ENCODE peak calls at places on chromosomes 16 and 17, in seven cellular contexts. One of them, this sample, is unnamed.

GRCh38 chr17:57486978-57487377 is 230.7 kb downstream of the MSI2 start:
- DNase-seq in HL-60: peak; percentile 11
- DNase-seq in breast epithelium: no peak
- DNase-seq in GM12878: no peak
- DNase-seq in Karpas-422: no peak
- DNase-seq in skeletal muscle cell: no peak
- DNase-seq in endothelial cell of umbilical vein: no peak
- DNase-seq in this sample: peak; percentile 21

GRCh38 chr17:50076591-50077235 is 18.4 kb upstream of the PDK2 start:
- DNase-seq in HL-60: no peak
- DNase-seq in breast epithelium: no peak
- DNase-seq in GM12878: no peak
- DNase-seq in Karpas-422: no peak
- DNase-seq in skeletal muscle cell: no peak
- DNase-seq in endothelial cell of umbilical vein: no peak
- DNase-seq in this sample: no peak

GRCh38 chr17:6231465-6231864 is 161.3 kb downstream of the WSCD1 start:
- DNase-seq in HL-60: no peak
- DNase-seq in breast epithelium: no peak
- DNase-seq in GM12878: no peak
- DNase-seq in Karpas-422: no peak
- DNase-seq in skeletal muscle cell: no peak
- DNase-seq in endothelial cell of umbilical vein: no peak
- DNase-seq in this sample: no peak

GRCh38 chr17:49549311-49549605 is 26.4 kb upstream of the NXPH3 start:
- DNase-seq in HL-60: no peak
- DNase-seq in breast epithelium: no peak
- DNase-seq in GM12878: no peak
- DNase-seq in Karpas-422: no peak
- DNase-seq in skeletal muscle cell: no peak
- DNase-seq in endothelial cell of umbilical vein: no peak
- DNase-seq in this sample: no peak

GRCh38 chr16:31696968-31697743 is 169.5 kb downstream of the AHSP start:
- DNase-seq in HL-60: no peak
- DNase-seq in breast epithelium: no peak
- DNase-seq in GM12878: no peak
- DNase-seq in Karpas-422: peak; percentile 71
- DNase-seq in skeletal muscle cell: peak; percentile 10
- DNase-seq in endothelial cell of umbilical vein: peak; percentile 46
- DNase-seq in this sample: no peak

GRCh38 chr17:64661981-64662773 is at the start of gene SMURF2:
- DNase-seq in HL-60: peak; percentile 61
- DNase-seq in breast epithelium: peak; percentile 70
- DNase-seq in GM12878: no peak
- DNase-seq in Karpas-422: peak; percentile 89
- DNase-seq in skeletal muscle cell: no peak
- DNase-seq in endothelial cell of umbilical vein: peak; percentile 68
- DNase-seq in this sample: peak; percentile 85

GRCh38 chr17:48093341-48094045 is 7.8 kb downstream of the CBX1 start:
- DNase-seq in HL-60: no peak
- DNase-seq in breast epithelium: no peak
- DNase-seq in GM12878: no peak
- DNase-seq in Karpas-422: no peak
- DNase-seq in skeletal muscle cell: no peak
- DNase-seq in endothelial cell of umbilical vein: peak; percentile 28
- DNase-seq in this sample: no peak

GRCh38 chr17:78541488-78542237 is 35.5 kb downstream of the DNAH17 start:
- DNase-seq in HL-60: no peak
- DNase-seq in breast epithelium: no peak
- DNase-seq in GM12878: no peak
- DNase-seq in Karpas-422: peak; percentile 27
- DNase-seq in skeletal muscle cell: no peak
- DNase-seq in endothelial cell of umbilical vein: no peak
- DNase-seq in this sample: peak; percentile 13

GRCh38 chr17:64635647-64636305 is 26.3 kb downstream of the SMURF2 start:
- DNase-seq in HL-60: no peak
- DNase-seq in breast epithelium: no peak
- DNase-seq in GM12878: peak; percentile 62
- DNase-seq in Karpas-422: no peak
- DNase-seq in skeletal muscle cell: peak; percentile 61
- DNase-seq in endothelial cell of umbilical vein: peak; percentile 64
- DNase-seq in this sample: peak; percentile 68

GRCh38 chr17:17419621-17420020 is 57.2 kb upstream of the MED9 start:
- DNase-seq in HL-60: no peak
- DNase-seq in breast epithelium: no peak
- DNase-seq in GM12878: no peak
- DNase-seq in Karpas-422: no peak
- DNase-seq in skeletal muscle cell: no peak
- DNase-seq in endothelial cell of umbilical vein: no peak
- DNase-seq in this sample: no peak

DNA sequence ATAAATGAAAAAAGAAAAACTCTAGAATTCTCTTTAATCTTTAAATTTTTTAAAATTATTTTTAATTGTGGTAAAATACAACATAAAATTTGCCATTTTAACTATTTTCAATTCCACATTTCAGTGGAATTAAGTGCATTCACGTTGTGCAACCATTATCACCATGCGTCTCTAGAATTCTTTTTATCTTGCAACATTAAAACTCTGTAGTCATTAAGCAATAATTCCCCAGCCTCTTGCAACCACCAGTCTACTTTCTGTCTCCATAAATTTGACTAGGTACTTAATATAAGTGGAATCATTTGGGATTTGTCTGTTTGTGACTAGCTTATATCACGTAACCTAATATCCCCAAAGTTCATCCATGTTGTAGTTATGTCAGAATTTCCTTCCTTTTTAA is 79.1 kb downstream of the TAOK1 start:
- DNase-seq in HL-60: peak; percentile 27
- DNase-seq in breast epithelium: no peak
- DNase-seq in GM12878: no peak
- DNase-seq in Karpas-422: no peak
- DNase-seq in skeletal muscle cell: no peak
- DNase-seq in endothelial cell of umbilical vein: no peak
- DNase-seq in this sample: no peak
- H3K4me3 ChIP-seq in HL-60: no peak overlapping the region
- H3K4me3 ChIP-seq in breast epithelium: no peak overlapping the region
- H3K4me3 ChIP-seq in GM12878: no peak overlapping the region
- H3K4me3 ChIP-seq in Karpas-422: no peak overlapping the region
- H3K4me3 ChIP-seq in skeletal muscle cell: no peak overlapping the region
- H3K4me3 ChIP-seq in endothelial cell of umbilical vein: no peak overlapping the region
- H3K4me3 ChIP-seq in this sample: no peak overlapping the region

GRCh38 chr17:74945543-74945942 is 9.8 kb downstream of the OTOP3 start:
- DNase-seq in HL-60: no peak
- DNase-seq in breast epithelium: no peak
- DNase-seq in GM12878: peak; percentile 48
- DNase-seq in Karpas-422: no peak
- DNase-seq in skeletal muscle cell: no peak
- DNase-seq in endothelial cell of umbilical vein: no peak
- DNase-seq in this sample: peak; percentile 79
- H3K4me3 ChIP-seq in HL-60: no peak overlapping the region
- H3K4me3 ChIP-seq in breast epithelium: no peak overlapping the region
- H3K4me3 ChIP-seq in GM12878: peak overlapping the region; percentile 12
- H3K4me3 ChIP-seq in Karpas-422: no peak overlapping the region
- H3K4me3 ChIP-seq in skeletal muscle cell: no peak overlapping the region
- H3K4me3 ChIP-seq in endothelial cell of umbilical vein: no peak overlapping the region
- H3K4me3 ChIP-seq in this sample: peak overlapping the region; percentile 21

GRCh38 chr17:79813826-79814623 is 17.1 kb upstream of the CBX8 start:
- DNase-seq in HL-60: no peak
- DNase-seq in breast epithelium: no peak
- DNase-seq in GM12878: no peak
- DNase-seq in Karpas-422: no peak
- DNase-seq in skeletal muscle cell: no peak
- DNase-seq in endothelial cell of umbilical vein: no peak
- DNase-seq in this sample: no peak
- H3K4me3 ChIP-seq in HL-60: no peak overlapping the region
- H3K4me3 ChIP-seq in breast epithelium: peak overlapping the region; percentile 71
- H3K4me3 ChIP-seq in GM12878: no peak overlapping the region
- H3K4me3 ChIP-seq in Karpas-422: peak overlapping the region; percentile 58
- H3K4me3 ChIP-seq in skeletal muscle cell: peak overlapping the region; percentile 27
- H3K4me3 ChIP-seq in endothelial cell of umbilical vein: no peak overlapping the region
- H3K4me3 ChIP-seq in this sample: peak overlapping the region; percentile 18

GRCh38 chr16:518858-519257 is 8.7 kb upstream of the CAPN15 start:
- DNase-seq in HL-60: no peak
- DNase-seq in breast epithelium: no peak
- DNase-seq in GM12878: no peak
- DNase-seq in Karpas-422: no peak
- DNase-seq in skeletal muscle cell: no peak
- DNase-seq in endothelial cell of umbilical vein: no peak
- DNase-seq in this sample: no peak
- H3K4me3 ChIP-seq in HL-60: no peak overlapping the region
- H3K4me3 ChIP-seq in breast epithelium: no peak overlapping the region
- H3K4me3 ChIP-seq in GM12878: no peak overlapping the region
- H3K4me3 ChIP-seq in Karpas-422: no peak overlapping the region
- H3K4me3 ChIP-seq in skeletal muscle cell: no peak overlapping the region
- H3K4me3 ChIP-seq in endothelial cell of umbilical vein: no peak overlapping the region
- H3K4me3 ChIP-seq in this sample: no peak overlapping the region

This sample was measured in GM12865.